ENCODE peak calls at places on chromosomes 2 and 18, in six cellular contexts. C is type B pancreatic cell, O is amygdala, N is tibial nerve, Q is dermis microvascular lymphatic vessel endothelial cell, B is NCI-H1694. Z is an unnamed sample.

GRCh38 chr2:101418704-101419663 is 31.7 kb upstream of the CREG2 start:
- DNase-seq in O (peak; percentile 5), Q (peak; percentile 67), N (peak; percentile 91), B (peak; percentile 63), C (no peak), Z (peak; percentile 68)

GRCh38 chr18:12777543-12777942 is 74.7 kb downstream of the PSMG2 start:
- DNase-seq in N (no peak), O (no peak), B (no peak), C (peak; percentile 56), Q (no peak), Z (no peak)

GRCh38 chr2:71791051-71791450 is 337.7 kb downstream of the DYSF start:
- DNase-seq in N (no peak), B (no peak), Q (no peak), C (no peak), O (no peak), Z (no peak)

GRCh38 chr2:202267495-202267894 is 1.9 kb downstream of the NOP58 start:
- DNase-seq in B (no peak), O (no peak), Q (no peak), N (no peak), C (no peak), Z (no peak)

GRCh38 chr18:76167440-76167839 is 327.6 kb downstream of the ZNF516 start:
- DNase-seq in O (no peak), N (no peak), C (no peak), B (no peak), Q (no peak), Z (no peak)

GRCh38 chr18:26091047-26091630 is 726 bp upstream of the SS18 start:
- DNase-seq in Q (peak; percentile 14), B (no peak), C (no peak), N (peak; percentile 48), O (no peak), Z (no peak)

GRCh38 chr2:234521536-234521935 is 24.7 kb upstream of the ARL4C start:
- DNase-seq in N (no peak), B (peak; percentile 62), C (no peak), Q (no peak), O (no peak), Z (no peak)

GRCh38 chr18:59459352-59460059 is 100.4 kb upstream of the LMAN1 start:
- DNase-seq in N (no peak), B (no peak), Q (peak; percentile 17), O (no peak), C (no peak), Z (peak; percentile 69)

GRCh38 chr2:217671043-217671442 is 331.8 kb downstream of the TNS1 start:
- DNase-seq in C (no peak), N (no peak), B (no peak), O (no peak), Q (no peak), Z (no peak)

GRCh38 chr2:141348481-141348880 is 782.3 kb downstream of the LRP1B start:
- DNase-seq in O (no peak), Q (no peak), N (no peak), C (no peak), B (no peak), Z (peak; percentile 5)

GRCh38 chr2:134217316-134217715 is 36.6 kb upstream of the MGAT5 start:
- DNase-seq in C (no peak), N (no peak), B (no peak), O (no peak), Q (no peak), Z (no peak)

GRCh38 chr2:170714156-170715061 is 728 bp upstream of the SP5 start:
- DNase-seq in Q (no peak), B (no peak), N (no peak), C (no peak), O (no peak), Z (no peak)

GRCh38 chr18:6601241-6601640 is 128.3 kb upstream of the ARHGAP28 start:
- DNase-seq in C (no peak), N (no peak), O (no peak), Q (no peak), B (no peak), Z (no peak)

GRCh38 chr2:25592766-25593292 is 80.5 kb downstream of the DTNB start:
- DNase-seq in C (no peak), Q (no peak), N (no peak), O (no peak), B (no peak), Z (no peak)

GRCh38 chr2:107728586-107728985 is 98.1 kb upstream of the RGPD4 start:
- DNase-seq in N (no peak), O (no peak), B (no peak), Q (no peak), C (no peak), Z (no peak)

GRCh38 chr2:43035922-43036321 is 190.5 kb downstream of the ZFP36L2 start:
- DNase-seq in N (no peak), C (no peak), Q (no peak), O (no peak), B (no peak), Z (no peak)

GRCh38 chr2:238954841-238955521 is 107.1 kb downstream of the TWIST2 start:
- DNase-seq in O (no peak), C (no peak), B (no peak), N (no peak), Q (no peak), Z (no peak)

GRCh38 chr2:238667008-238667407 is 180.9 kb upstream of the TWIST2 start:
- DNase-seq in C (no peak), Q (no peak), B (no peak), O (no peak), N (no peak), Z (peak; percentile 45)

GRCh38 chr2:76867854-76868253 is 654.3 kb downstream of the LRRTM4 start:
- DNase-seq in B (no peak), N (no peak), C (no peak), O (no peak), Q (peak; percentile 55), Z (peak; percentile 66)

GRCh38 chr18:74395630-74396251 is 61.4 kb downstream of the DIPK1C start:
- DNase-seq in C (no peak), B (no peak), O (no peak), N (no peak), Q (no peak), Z (no peak)

GRCh38 chr18:4060427-4061281 is 394.5 kb downstream of the DLGAP1 start:
- DNase-seq in Q (no peak), C (no peak), B (no peak), O (no peak), N (no peak), Z (no peak)

GRCh38 chr2:239106314-239106908 is 258.5 kb downstream of the TWIST2 start:
- DNase-seq in N (peak; percentile 35), C (no peak), O (peak; percentile 58), B (peak; percentile 39), Q (peak; percentile 38), Z (peak; percentile 32)

GRCh38 chr2:218878486-218878885 is 2.2 kb upstream of the WNT10A start:
- DNase-seq in O (no peak), B (no peak), N (no peak), C (no peak), Q (no peak), Z (no peak)

GRCh38 chr2:63301481-63301880 is 250.9 kb downstream of the OTX1 start:
- DNase-seq in Q (no peak), B (no peak), O (no peak), C (no peak), N (no peak), Z (peak; percentile 15)

GRCh38 chr18:5294113-5294617 is 1.4 kb downstream of the ZBTB14 start:
- DNase-seq in Q (no peak), B (no peak), N (no peak), C (no peak), O (no peak), Z (peak; percentile 9)

GRCh38 chr2:58107803-58108710 is 61.5 kb downstream of the VRK2 start:
- DNase-seq in O (no peak), Q (no peak), B (no peak), C (no peak), N (no peak), Z (peak; percentile 94)

GRCh38 chr2:224284134-224284946 is 117.6 kb downstream of the FAM124B start:
- DNase-seq in B (peak; percentile 55), N (peak; percentile 52), O (peak; percentile 48), Q (no peak), C (no peak), Z (peak; percentile 23)

GRCh38 chr2:72920317-72921087 is 3.2 kb downstream of the EMX1 start:
- DNase-seq in B (no peak), O (no peak), C (peak; percentile 70), Q (no peak), N (no peak), Z (no peak)

GRCh38 chr2:3789246-3789645 is 85.9 kb downstream of the DCDC2C start:
- DNase-seq in Q (no peak), N (no peak), C (no peak), O (no peak), B (no peak), Z (no peak)

GRCh38 chr2:10518470-10519060 is 70.4 kb upstream of the ODC1 start:
- DNase-seq in N (no peak), Q (no peak), C (no peak), B (no peak), O (no peak), Z (no peak)

GRCh38 chr2:34567128-34567527 is 968.0 kb upstream of the FAM98A start:
- DNase-seq in Q (no peak), B (no peak), C (no peak), O (no peak), N (no peak), Z (no peak)

GRCh38 chr2:219009294-219009693 is 16.1 kb upstream of the CRYBA2 start:
- DNase-seq in Q (no peak), B (no peak), N (no peak), C (no peak), O (no peak), Z (no peak)

GRCh38 chr18:69097349-69097748 is 299.5 kb downstream of the CCDC102B start:
- DNase-seq in B (no peak), N (no peak), Q (no peak), O (no peak), C (no peak), Z (no peak)

Z was measured in amniotic epithelial cell.